ENCODE peak calls at places on chromosome 12, in five cellular contexts. One of them, this sample, is unnamed.

GRCh38 chr12:30484658-30485057 is 211.0 kb downstream of the IPO8 start:
- DNase-seq in hepatocyte: no peak
- DNase-seq in left ventricle myocardium inferior: no peak
- DNase-seq in foreskin fibroblast: peak; percentile 2
- DNase-seq in right cardiac atrium: peak; percentile 54
- DNase-seq in this sample: no peak

GRCh38 chr12:101459642-101460346 is 15.3 kb upstream of the SPIC start:
- DNase-seq in hepatocyte: peak; percentile 42
- DNase-seq in left ventricle myocardium inferior: no peak
- DNase-seq in foreskin fibroblast: peak; percentile 68
- DNase-seq in right cardiac atrium: no peak
- DNase-seq in this sample: peak; percentile 26

GRCh38 chr12:125549836-125550235 is 484.6 kb downstream of the AACS start:
- DNase-seq in hepatocyte: no peak
- DNase-seq in left ventricle myocardium inferior: no peak
- DNase-seq in foreskin fibroblast: no peak
- DNase-seq in right cardiac atrium: no peak
- DNase-seq in this sample: peak; percentile 55

GRCh38 chr12:112851024-112851777 is 55.6 kb upstream of the OAS1 start:
- DNase-seq in hepatocyte: no peak
- DNase-seq in left ventricle myocardium inferior: no peak
- DNase-seq in foreskin fibroblast: peak; percentile 19
- DNase-seq in right cardiac atrium: no peak
- DNase-seq in this sample: no peak

GRCh38 chr12:126219654-126220279 is 1154.5 kb downstream of the AACS start:
- DNase-seq in hepatocyte: no peak
- DNase-seq in left ventricle myocardium inferior: no peak
- DNase-seq in foreskin fibroblast: no peak
- DNase-seq in right cardiac atrium: no peak
- DNase-seq in this sample: no peak

GRCh38 chr12:50085615-50085928 is 430 bp downstream of the SMARCD1 start:
- DNase-seq in hepatocyte: no peak
- DNase-seq in left ventricle myocardium inferior: no peak
- DNase-seq in foreskin fibroblast: peak; percentile 37
- DNase-seq in right cardiac atrium: no peak
- DNase-seq in this sample: no peak

GRCh38 chr12:52681551-52682380 is 1.6 kb upstream of the KRT1 start:
- DNase-seq in hepatocyte: no peak
- DNase-seq in left ventricle myocardium inferior: no peak
- DNase-seq in foreskin fibroblast: no peak
- DNase-seq in right cardiac atrium: no peak
- DNase-seq in this sample: no peak

GRCh38 chr12:50401383-50402155 is 884 bp downstream of the LARP4 start:
- DNase-seq in hepatocyte: peak; percentile 35
- DNase-seq in left ventricle myocardium inferior: no peak
- DNase-seq in foreskin fibroblast: peak; percentile 59
- DNase-seq in right cardiac atrium: peak; percentile 52
- DNase-seq in this sample: peak; percentile 12

GRCh38 chr12:126247936-126248335 is 1182.7 kb downstream of the AACS start:
- DNase-seq in hepatocyte: no peak
- DNase-seq in left ventricle myocardium inferior: no peak
- DNase-seq in foreskin fibroblast: no peak
- DNase-seq in right cardiac atrium: no peak
- DNase-seq in this sample: no peak

GRCh38 chr12:94145231-94145979 is 3.0 kb upstream of the PLXNC1 start:
- DNase-seq in hepatocyte: peak; percentile 46
- DNase-seq in left ventricle myocardium inferior: no peak
- DNase-seq in foreskin fibroblast: peak; percentile 78
- DNase-seq in right cardiac atrium: no peak
- DNase-seq in this sample: peak; percentile 24

GRCh38 chr12:40229690-40230651 is 5.2 kb downstream of the LRRK2 start:
- DNase-seq in hepatocyte: no peak
- DNase-seq in left ventricle myocardium inferior: no peak
- DNase-seq in foreskin fibroblast: no peak
- DNase-seq in right cardiac atrium: no peak
- DNase-seq in this sample: no peak

GRCh38 chr12:3076730-3077571 is at the start of gene TSPAN9:
- DNase-seq in hepatocyte: peak; percentile 89
- DNase-seq in left ventricle myocardium inferior: peak; percentile 82
- DNase-seq in foreskin fibroblast: peak; percentile 83
- DNase-seq in right cardiac atrium: peak; percentile 92
- DNase-seq in this sample: peak; percentile 98

GRCh38 chr12:130799051-130799450 is 40.0 kb downstream of the STX2 start:
- DNase-seq in hepatocyte: no peak
- DNase-seq in left ventricle myocardium inferior: no peak
- DNase-seq in foreskin fibroblast: peak; percentile 17
- DNase-seq in right cardiac atrium: no peak
- DNase-seq in this sample: no peak

GRCh38 chr12:51318846-51319570 is 5.0 kb downstream of the BIN2 start:
- DNase-seq in hepatocyte: no peak
- DNase-seq in left ventricle myocardium inferior: no peak
- DNase-seq in foreskin fibroblast: peak; percentile 48
- DNase-seq in right cardiac atrium: no peak
- DNase-seq in this sample: no peak

GRCh38 chr12:84361651-84362551 is 550.7 kb downstream of the SLC6A15 start:
- DNase-seq in hepatocyte: no peak
- DNase-seq in left ventricle myocardium inferior: no peak
- DNase-seq in foreskin fibroblast: no peak
- DNase-seq in right cardiac atrium: peak; percentile 38
- DNase-seq in this sample: peak; percentile 4

GRCh38 chr12:131613186-131613585 is 97.7 kb upstream of the SFSWAP start:
- DNase-seq in hepatocyte: no peak
- DNase-seq in left ventricle myocardium inferior: no peak
- DNase-seq in foreskin fibroblast: no peak
- DNase-seq in right cardiac atrium: no peak
- DNase-seq in this sample: no peak

GRCh38 chr12:131421506-131422184 is 289.2 kb upstream of the SFSWAP start:
- DNase-seq in hepatocyte: no peak
- DNase-seq in left ventricle myocardium inferior: no peak
- DNase-seq in foreskin fibroblast: no peak
- DNase-seq in right cardiac atrium: no peak
- DNase-seq in this sample: no peak

GRCh38 chr12:52246720-52247621 is 13.9 kb downstream of the KRT7 start:
- DNase-seq in hepatocyte: peak; percentile 64
- DNase-seq in left ventricle myocardium inferior: no peak
- DNase-seq in foreskin fibroblast: no peak
- DNase-seq in right cardiac atrium: no peak
- DNase-seq in this sample: peak; percentile 52

GRCh38 chr12:131105736-131106356 is 152.1 kb downstream of the ADGRD1 start:
- DNase-seq in hepatocyte: no peak
- DNase-seq in left ventricle myocardium inferior: no peak
- DNase-seq in foreskin fibroblast: no peak
- DNase-seq in right cardiac atrium: peak; percentile 54
- DNase-seq in this sample: no peak

GRCh38 chr12:126772171-126772864 is 1494.7 kb upstream of the TMEM132C start:
- DNase-seq in hepatocyte: no peak
- DNase-seq in left ventricle myocardium inferior: no peak
- DNase-seq in foreskin fibroblast: peak; percentile 1
- DNase-seq in right cardiac atrium: no peak
- DNase-seq in this sample: no peak

GRCh38 chr12:53065975-53066593 is 13.1 kb downstream of the SPRYD3 start:
- DNase-seq in hepatocyte: peak; percentile 90
- DNase-seq in left ventricle myocardium inferior: peak; percentile 81
- DNase-seq in foreskin fibroblast: peak; percentile 93
- DNase-seq in right cardiac atrium: peak; percentile 91
- DNase-seq in this sample: peak; percentile 96

GRCh38 chr12:5960783-5961182 is 15.7 kb upstream of the ANO2 start:
- DNase-seq in hepatocyte: no peak
- DNase-seq in left ventricle myocardium inferior: no peak
- DNase-seq in foreskin fibroblast: no peak
- DNase-seq in right cardiac atrium: no peak
- DNase-seq in this sample: no peak

GRCh38 chr12:65113621-65114035 is 7.5 kb downstream of the WIF1 start:
- DNase-seq in hepatocyte: no peak
- DNase-seq in left ventricle myocardium inferior: no peak
- DNase-seq in foreskin fibroblast: peak; percentile 77
- DNase-seq in right cardiac atrium: no peak
- DNase-seq in this sample: no peak

GRCh38 chr12:98679611-98680005 is 34.5 kb downstream of the APAF1 start:
- DNase-seq in hepatocyte: no peak
- DNase-seq in left ventricle myocardium inferior: no peak
- DNase-seq in foreskin fibroblast: no peak
- DNase-seq in right cardiac atrium: no peak
- DNase-seq in this sample: no peak

GRCh38 chr12:23895792-23896218 is 53.7 kb downstream of the SOX5 start:
- DNase-seq in hepatocyte: no peak
- DNase-seq in left ventricle myocardium inferior: no peak
- DNase-seq in foreskin fibroblast: no peak
- DNase-seq in right cardiac atrium: no peak
- DNase-seq in this sample: peak; percentile 4

GRCh38 chr12:89372584-89373370 is 20.5 kb upstream of the DUSP6 start:
- DNase-seq in hepatocyte: no peak
- DNase-seq in left ventricle myocardium inferior: no peak
- DNase-seq in foreskin fibroblast: peak; percentile 27
- DNase-seq in right cardiac atrium: no peak
- DNase-seq in this sample: peak; percentile 51

GRCh38 chr12:124456133-124456651 is 111.2 kb downstream of the NCOR2 start:
- DNase-seq in hepatocyte: no peak
- DNase-seq in left ventricle myocardium inferior: no peak
- DNase-seq in foreskin fibroblast: no peak
- DNase-seq in right cardiac atrium: no peak
- DNase-seq in this sample: no peak

GRCh38 chr12:124455336-124455735 is 112.1 kb downstream of the NCOR2 start:
- DNase-seq in hepatocyte: no peak
- DNase-seq in left ventricle myocardium inferior: no peak
- DNase-seq in foreskin fibroblast: no peak
- DNase-seq in right cardiac atrium: no peak
- DNase-seq in this sample: no peak

GRCh38 chr12:124457287-124458219 is 109.9 kb downstream of the NCOR2 start:
- DNase-seq in hepatocyte: peak; percentile 33
- DNase-seq in left ventricle myocardium inferior: peak; percentile 81
- DNase-seq in foreskin fibroblast: peak; percentile 91
- DNase-seq in right cardiac atrium: peak; percentile 93
- DNase-seq in this sample: no peak

GRCh38 chr12:124458220-124458991 is 109.0 kb downstream of the NCOR2 start:
- DNase-seq in hepatocyte: no peak
- DNase-seq in left ventricle myocardium inferior: no peak
- DNase-seq in foreskin fibroblast: no peak
- DNase-seq in right cardiac atrium: no peak
- DNase-seq in this sample: no peak

DNA sequence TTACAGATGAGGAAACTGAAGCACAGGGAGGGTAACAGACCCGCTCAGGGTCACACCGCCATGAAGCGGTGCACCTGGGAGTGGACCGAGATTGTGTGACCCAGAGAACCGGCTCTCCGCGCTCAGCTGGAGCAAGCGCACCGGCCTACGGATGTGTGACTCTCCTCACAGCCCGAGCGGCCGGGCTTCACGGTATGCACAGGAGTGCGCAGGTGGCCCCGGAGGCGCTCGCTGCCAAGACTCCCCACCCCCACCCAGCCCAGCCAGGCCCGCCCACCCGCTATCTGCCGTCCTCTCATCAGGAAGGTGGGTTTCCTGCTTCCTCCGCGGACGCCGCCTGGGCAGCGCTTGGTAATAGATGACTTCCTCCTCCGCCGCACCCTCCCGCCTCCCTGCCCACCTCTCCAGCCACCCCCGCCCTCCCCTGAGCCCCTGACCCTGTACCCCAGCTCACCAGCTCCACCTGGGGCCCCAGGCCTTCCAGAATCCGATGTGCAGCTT is 110.7 kb downstream of the NCOR2 start:
- DNase-seq in hepatocyte: no peak
- DNase-seq in left ventricle myocardium inferior: peak; percentile 52
- DNase-seq in foreskin fibroblast: no peak
- DNase-seq in right cardiac atrium: peak; percentile 74
- DNase-seq in this sample: no peak
- H3K4me3 ChIP-seq in hepatocyte: no peak overlapping the region
- H3K4me3 ChIP-seq in left ventricle myocardium inferior: peak overlapping the region; percentile 56
- H3K4me3 ChIP-seq in foreskin fibroblast: no peak overlapping the region
- H3K4me3 ChIP-seq in right cardiac atrium: peak overlapping the region; percentile 11
- H3K4me3 ChIP-seq in this sample: no peak overlapping the region

DNA sequence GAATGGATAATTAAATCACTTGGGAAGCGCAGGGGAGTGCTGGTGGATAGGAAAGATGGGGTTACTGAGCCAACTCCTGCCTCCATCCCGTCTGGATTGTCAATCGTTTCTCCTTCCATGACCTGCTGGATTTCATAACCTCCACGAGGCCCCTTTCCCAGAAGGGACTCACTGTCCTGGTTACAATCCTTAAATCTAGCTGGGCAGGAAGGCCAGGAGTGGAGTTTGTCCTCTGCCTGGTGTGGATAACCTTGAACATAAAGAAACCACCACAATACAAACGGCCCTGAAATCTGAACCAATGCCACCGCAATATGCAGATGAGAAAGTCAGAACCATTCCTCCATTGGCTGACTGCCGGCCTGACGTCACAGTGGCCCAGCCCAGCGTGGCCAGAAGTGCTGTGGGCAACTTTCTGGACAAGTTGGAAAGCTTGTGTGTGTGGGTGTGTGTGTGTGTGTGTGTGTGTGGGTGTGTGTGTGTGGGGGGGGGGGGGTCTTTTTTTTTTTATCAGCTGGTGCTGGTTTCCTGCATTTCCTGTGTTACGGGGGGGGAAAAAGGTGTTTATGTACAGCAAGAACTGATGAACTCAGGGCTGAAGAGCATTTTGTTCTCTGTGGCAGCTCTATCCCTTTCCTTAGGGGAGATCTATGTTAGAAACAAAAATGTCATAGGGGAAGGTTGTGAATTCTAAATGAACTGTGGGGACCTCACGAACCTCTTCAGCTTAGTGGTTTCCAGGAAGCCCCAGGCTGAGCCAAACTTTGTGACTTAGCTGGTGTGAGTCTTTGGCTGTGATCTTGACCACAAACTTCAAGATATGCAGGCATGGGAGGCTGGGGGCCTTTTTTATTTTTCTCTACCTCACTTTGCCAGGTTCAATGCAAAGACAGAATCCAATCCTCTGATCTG is 81.6 kb upstream of the MED13L start:
- DNase-seq in hepatocyte: peak; percentile 95
- DNase-seq in left ventricle myocardium inferior: peak; percentile 94
- DNase-seq in foreskin fibroblast: peak; percentile 97
- DNase-seq in right cardiac atrium: peak; percentile 98
- DNase-seq in this sample: peak; percentile 82
- H3K4me3 ChIP-seq in hepatocyte: no peak overlapping the region
- H3K4me3 ChIP-seq in left ventricle myocardium inferior: peak overlapping the region; percentile 37
- H3K4me3 ChIP-seq in foreskin fibroblast: peak overlapping the region; percentile 14
- H3K4me3 ChIP-seq in right cardiac atrium: peak overlapping the region; percentile 43
- H3K4me3 ChIP-seq in this sample: peak overlapping the region; percentile 25

DNA sequence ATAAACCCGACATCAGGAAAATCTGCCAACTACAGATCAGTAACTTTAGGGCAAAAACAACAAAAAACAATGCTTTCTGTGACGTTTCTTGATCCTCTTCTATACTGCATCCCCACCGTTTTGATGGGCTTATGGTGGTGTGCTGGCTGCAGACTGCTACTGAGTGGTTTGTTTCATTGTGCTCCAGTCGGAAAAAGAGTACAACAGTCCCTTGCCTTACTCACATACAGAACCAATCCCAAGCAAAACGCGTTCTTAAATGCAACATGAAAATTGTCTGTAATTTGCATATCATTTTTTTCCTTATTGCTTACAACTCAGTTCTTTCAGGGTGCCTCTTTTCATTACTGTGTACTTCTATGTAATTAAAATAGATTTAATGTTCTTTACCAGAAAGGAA is 2.3 kb downstream of the ETV6 start:
- DNase-seq in hepatocyte: no peak
- DNase-seq in left ventricle myocardium inferior: no peak
- DNase-seq in foreskin fibroblast: peak; percentile 38
- DNase-seq in right cardiac atrium: no peak
- DNase-seq in this sample: no peak
- H3K4me3 ChIP-seq in hepatocyte: peak overlapping the region; percentile 81
- H3K4me3 ChIP-seq in left ventricle myocardium inferior: peak overlapping the region; percentile 86
- H3K4me3 ChIP-seq in foreskin fibroblast: peak overlapping the region; percentile 84
- H3K4me3 ChIP-seq in right cardiac atrium: peak overlapping the region; percentile 100
- H3K4me3 ChIP-seq in this sample: no peak overlapping the region

GRCh38 chr12:122976648-122976975 is 1.6 kb downstream of the OGFOD2 start:
- DNase-seq in hepatocyte: no peak
- DNase-seq in left ventricle myocardium inferior: no peak
- DNase-seq in foreskin fibroblast: no peak
- DNase-seq in right cardiac atrium: no peak
- DNase-seq in this sample: no peak
- H3K4me3 ChIP-seq in hepatocyte: no peak overlapping the region
- H3K4me3 ChIP-seq in left ventricle myocardium inferior: peak overlapping the region; percentile 88
- H3K4me3 ChIP-seq in foreskin fibroblast: no peak overlapping the region
- H3K4me3 ChIP-seq in right cardiac atrium: no peak overlapping the region
- H3K4me3 ChIP-seq in this sample: no peak overlapping the region

This sample was measured in H7.